ENCODE peak calls at places on chromosomes 2 and 18, in nine cellular contexts. U is H4; H is pancreas; S is stimulated activated CD4-positive, alpha-beta T cell treated with anti-CD3 and anti-CD28 coated beads, Interleukin-12 subunit alpha, Interleukin-12 subunit beta, amount 100 ng/mL, for 4 hours; Q is right atrium auricular region; J is T-helper 1 cell; G is NCI-H2227 treated with DMSO at 0.1 percent for 48 hours; O is BE2C; A is A549. P is an unnamed sample.

GRCh38 chr18:55387139-55387984 is 200.6 kb downstream of the TCF4 start:
- DNase-seq in U (no peak), H (no peak), S (no peak), Q (no peak), J (no peak), G (no peak), O (no peak), A (no peak), P (no peak)

GRCh38 chr2:220228310-220229006 is 601.0 kb downstream of the SLC4A3 start:
- DNase-seq in U (peak; percentile 99), H (no peak), S (no peak), Q (no peak), J (no peak), G (no peak), O (no peak), A (peak; percentile 97), P (no peak)

GRCh38 chr2:236051351-236051750 is 116.8 kb downstream of the GBX2 start:
- DNase-seq in U (no peak), H (no peak), S (no peak), Q (no peak), J (no peak), G (no peak), O (no peak), A (no peak), P (no peak)

GRCh38 chr2:64797881-64798590 is 144.3 kb upstream of the SERTAD2 start:
- DNase-seq in U (peak; percentile 90), H (no peak), S (no peak), Q (no peak), J (no peak), G (no peak), O (no peak), A (no peak), P (no peak)

GRCh38 chr2:2655451-2655850 is 324.4 kb upstream of the MYT1L start:
- DNase-seq in U (no peak), H (no peak), S (no peak), Q (no peak), J (no peak), G (peak; percentile 4), O (no peak), A (no peak), P (no peak)

GRCh38 chr2:10305254-10305635 is 2.5 kb downstream of the HPCAL1 start:
- DNase-seq in U (peak; percentile 77), H (no peak), S (no peak), Q (no peak), J (peak; percentile 32), G (peak; percentile 39), O (no peak), A (no peak), P (no peak)

GRCh38 chr18:10213526-10213925 is 240.9 kb upstream of the APCDD1 start:
- DNase-seq in U (peak; percentile 71), H (no peak), S (no peak), Q (no peak), J (no peak), G (no peak), O (no peak), A (peak; percentile 24), P (no peak)

GRCh38 chr2:170651603-170652002 is 63.5 kb upstream of the SP5 start:
- DNase-seq in U (no peak), H (no peak), S (peak; percentile 10), Q (no peak), J (peak; percentile 25), G (no peak), O (no peak), A (no peak), P (no peak)

GRCh38 chr18:7684966-7685365 is 117.8 kb downstream of the PTPRM start:
- DNase-seq in U (peak; percentile 37), H (no peak), S (no peak), Q (no peak), J (no peak), G (no peak), O (no peak), A (no peak), P (no peak)

GRCh38 chr2:195016821-195017220 is 640.2 kb upstream of the SLC39A10 start:
- DNase-seq in U (no peak), H (no peak), S (no peak), Q (no peak), J (no peak), G (no peak), O (no peak), A (no peak), P (no peak)

GRCh38 chr2:102806250-102806837 is 44.5 kb downstream of the TMEM182 start:
- DNase-seq in U (peak; percentile 60), H (peak; percentile 56), S (peak; percentile 27), Q (peak; percentile 64), J (no peak), G (peak; percentile 17), O (peak; percentile 49), A (peak; percentile 60), P (peak; percentile 72)

GRCh38 chr2:197092431-197092830 is 165.9 kb upstream of the PGAP1 start:
- DNase-seq in U (no peak), H (no peak), S (no peak), Q (no peak), J (no peak), G (peak; percentile 85), O (peak; percentile 45), A (no peak), P (peak; percentile 65)

P was measured in ureter.